ENCODE peak calls at places on chromosomes 4 and X, in ten cellular contexts. I, C, O, Y, S, P, R, Z, J and V are unnamed samples.

GRCh38 chr4:187059895-187060294 is 336.2 kb upstream of the FAT1 start:
- DNase-seq in I (no peak), C (no peak), O (no peak), Y (no peak), S (no peak), P (no peak), R (no peak), Z (no peak), J (no peak), V (no peak)

GRCh38 chr4:83248486-83248885 is 36.1 kb downstream of the COQ2 start:
- DNase-seq in I (no peak), C (no peak), O (no peak), Y (no peak), S (no peak), P (no peak), R (no peak), Z (no peak), J (no peak), V (no peak)

GRCh38 chr4:74181225-74181624 is 23.3 kb downstream of the MTHFD2L start:
- DNase-seq in I (no peak), C (no peak), O (no peak), Y (no peak), S (no peak), P (peak), R (no peak), Z (no peak), J (no peak), V (no peak)

GRCh38 chrX:37816766-37817165 is 30.6 kb downstream of the DYNLT3 start:
- DNase-seq in I (no peak), C (no peak), O (no peak), Y (no peak), S (no peak), P (no peak), R (no peak), Z (no peak), J (no peak), V (no peak)

GRCh38 chr4:24781999-24782745 is 13.2 kb upstream of the SOD3 start:
- DNase-seq in I (no peak), C (no peak), O (no peak), Y (no peak), S (no peak), P (no peak), R (no peak), Z (no peak), J (no peak), V (no peak)

GRCh38 chr4:32884198-32884597 is 2164.0 kb downstream of the PCDH7 start:
- DNase-seq in I (no peak), C (no peak), O (no peak), Y (no peak), S (no peak), P (peak), R (no peak), Z (no peak), J (no peak), V (no peak)

GRCh38 chr4:127249767-127250108 is 383.0 kb upstream of the INTU start:
- DNase-seq in I (no peak), C (no peak), O (no peak), Y (no peak), S (no peak), P (no peak), R (no peak), Z (no peak), J (no peak), V (no peak)

GRCh38 chr4:21366312-21366711 is 582.3 kb downstream of the KCNIP4 start:
- DNase-seq in I (no peak), C (no peak), O (no peak), Y (no peak), S (no peak), P (no peak), R (no peak), Z (no peak), J (no peak), V (no peak)

GRCh38 chrX:98029861-98030260 is 1146.2 kb downstream of the RPA4 start:
- DNase-seq in I (no peak), C (no peak), O (no peak), Y (no peak), S (no peak), P (no peak), R (no peak), Z (no peak), J (no peak), V (no peak)

GRCh38 chr4:138919094-138919936 is 96.3 kb upstream of the NOCT start:
- DNase-seq in I (peak), C (peak), O (peak), Y (peak), S (peak), P (peak), R (no peak), Z (peak), J (peak), V (peak)

GRCh38 chr4:11230888-11231287 is 197.8 kb downstream of the HS3ST1 start:
- DNase-seq in I (no peak), C (no peak), O (no peak), Y (no peak), S (peak), P (no peak), R (no peak), Z (no peak), J (no peak), V (no peak)

GRCh38 chr4:32987111-32987510 is 2266.9 kb downstream of the PCDH7 start:
- DNase-seq in I (no peak), C (no peak), O (no peak), Y (no peak), S (no peak), P (no peak), R (no peak), Z (no peak), J (no peak), V (no peak)

GRCh38 chr4:8376361-8377102 is 64.0 kb downstream of the ACOX3 start:
- DNase-seq in I (no peak), C (no peak), O (no peak), Y (no peak), S (no peak), P (no peak), R (no peak), Z (no peak), J (no peak), V (no peak)

GRCh38 chr4:91488946-91489345 is 814.8 kb upstream of the GRID2 start:
- DNase-seq in I (no peak), C (no peak), O (no peak), Y (no peak), S (no peak), P (no peak), R (no peak), Z (no peak), J (no peak), V (no peak)

GRCh38 chrX:67636532-67636931 is 92.7 kb downstream of the AR start:
- DNase-seq in I (no peak), C (no peak), O (no peak), Y (no peak), S (no peak), P (peak), R (no peak), Z (no peak), J (no peak), V (no peak)

GRCh38 chr4:163484906-163485305 is 9.6 kb upstream of the TMA16 start:
- DNase-seq in I (peak), C (no peak), O (peak), Y (no peak), S (peak), P (peak), R (peak), Z (no peak), J (peak), V (peak)

GRCh38 chrX:13764765-13765164 is 30.2 kb downstream of the OFD1 start:
- DNase-seq in I (no peak), C (no peak), O (no peak), Y (no peak), S (peak), P (peak), R (no peak), Z (no peak), J (no peak), V (no peak)

GRCh38 chrX:7596822-7597221 is 246.1 kb upstream of the VCX start:
- DNase-seq in I (no peak), C (no peak), O (no peak), Y (no peak), S (no peak), P (no peak), R (no peak), Z (no peak), J (no peak), V (no peak)

GRCh38 chr4:30828290-30828926 is 108.2 kb downstream of the PCDH7 start:
- DNase-seq in I (no peak), C (no peak), O (no peak), Y (no peak), S (no peak), P (peak), R (no peak), Z (no peak), J (peak), V (no peak)

GRCh38 chr4:46933686-46934085 is 24.6 kb upstream of the COX7B2 start:
- DNase-seq in I (no peak), C (no peak), O (no peak), Y (no peak), S (no peak), P (no peak), R (no peak), Z (no peak), J (no peak), V (no peak)

GRCh38 chrX:12011075-12011474 is 127.2 kb upstream of the FRMPD4 start:
- DNase-seq in I (no peak), C (no peak), O (no peak), Y (no peak), S (no peak), P (no peak), R (no peak), Z (no peak), J (no peak), V (no peak)

GRCh38 chr4:101037249-101037648 is 310.1 kb downstream of the PPP3CA start:
- DNase-seq in I (no peak), C (no peak), O (no peak), Y (no peak), S (no peak), P (peak), R (no peak), Z (peak), J (peak), V (no peak)

GRCh38 chr4:176671532-176671931 is 121.2 kb downstream of the VEGFC start:
- DNase-seq in I (no peak), C (no peak), O (no peak), Y (no peak), S (no peak), P (peak), R (no peak), Z (no peak), J (no peak), V (no peak)

GRCh38 chr4:129641179-129641578 is 545.2 kb downstream of the C4orf33 start:
- DNase-seq in I (peak), C (no peak), O (peak), Y (peak), S (peak), P (peak), R (peak), Z (peak), J (peak), V (peak)

GRCh38 chr4:103306870-103307345 is 108.8 kb upstream of the CENPE start:
- DNase-seq in I (no peak), C (no peak), O (no peak), Y (no peak), S (peak), P (no peak), R (no peak), Z (no peak), J (no peak), V (peak)

GRCh38 chr4:154982187-154983047 is 201.3 kb downstream of the RBM46 start:
- DNase-seq in I (peak), C (peak), O (peak), Y (peak), S (peak), P (peak), R (peak), Z (peak), J (peak), V (peak)

GRCh38 chr4:7041851-7042696 is 1.1 kb upstream of the TADA2B start:
- DNase-seq in I (no peak), C (peak), O (peak), Y (peak), S (peak), P (no peak), R (no peak), Z (no peak), J (no peak), V (peak)

GRCh38 chrX:102651242-102651967 is at the start of gene GPRASP1:
- DNase-seq in I (no peak), C (peak), O (peak), Y (peak), S (peak), P (peak), R (peak), Z (no peak), J (no peak), V (peak)

GRCh38 chrX:139720136-139720535 is 12.2 kb upstream of the MCF2 start:
- DNase-seq in I (no peak), C (no peak), O (no peak), Y (peak), S (peak), P (peak), R (no peak), Z (peak), J (no peak), V (no peak)

GRCh38 chr4:54495641-54496040 is 162.1 kb upstream of the KIT start:
- DNase-seq in I (no peak), C (no peak), O (no peak), Y (no peak), S (no peak), P (no peak), R (no peak), Z (no peak), J (no peak), V (no peak)

GRCh38 chr4:107742791-107743190 is 22.8 kb upstream of the PAPSS1 start:
- DNase-seq in I (no peak), C (no peak), O (no peak), Y (no peak), S (no peak), P (no peak), R (no peak), Z (no peak), J (no peak), V (no peak)

GRCh38 chr4:107737470-107737869 is 17.4 kb upstream of the PAPSS1 start:
- DNase-seq in I (no peak), C (no peak), O (no peak), Y (no peak), S (no peak), P (peak), R (no peak), Z (no peak), J (no peak), V (no peak)

GRCh38 chr4:107740950-107741701 is 21.1 kb upstream of the PAPSS1 start:
- DNase-seq in I (no peak), C (peak), O (no peak), Y (peak), S (no peak), P (peak), R (no peak), Z (peak), J (no peak), V (no peak)

GRCh38 chr4:107742196-107742595 is 22.2 kb upstream of the PAPSS1 start:
- DNase-seq in I (no peak), C (no peak), O (no peak), Y (no peak), S (no peak), P (no peak), R (no peak), Z (no peak), J (no peak), V (no peak)

DNA sequence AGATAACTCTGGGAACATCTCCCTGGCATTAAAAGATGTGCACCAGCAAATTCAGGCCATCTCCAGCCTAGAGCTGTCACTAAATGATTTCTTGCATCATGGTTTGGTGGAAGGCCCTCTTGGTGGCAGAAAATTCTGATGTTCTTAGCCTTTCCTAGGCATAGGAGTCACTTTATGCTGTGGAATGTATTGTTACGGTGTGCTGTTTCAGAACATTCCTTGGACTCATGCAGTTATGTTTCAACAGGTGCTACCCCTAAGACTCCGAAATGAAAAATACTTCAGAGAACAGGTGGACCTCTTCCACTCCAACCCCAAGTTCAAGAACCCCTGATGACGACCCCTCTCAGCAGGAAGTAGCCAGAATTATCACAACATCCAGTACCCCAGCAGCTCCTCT is 20.3 kb upstream of the PAPSS1 start:
- DNase-seq in I (no peak), C (no peak), O (no peak), Y (no peak), S (peak), P (peak), R (no peak), Z (no peak), J (no peak), V (no peak)
- TF ChIP-seq CTCF in I (peak), C (no peak), O (no peak), Y (no peak), S (peak), P (peak), R (no peak), Z (peak), J (peak), V (peak)

DNA sequence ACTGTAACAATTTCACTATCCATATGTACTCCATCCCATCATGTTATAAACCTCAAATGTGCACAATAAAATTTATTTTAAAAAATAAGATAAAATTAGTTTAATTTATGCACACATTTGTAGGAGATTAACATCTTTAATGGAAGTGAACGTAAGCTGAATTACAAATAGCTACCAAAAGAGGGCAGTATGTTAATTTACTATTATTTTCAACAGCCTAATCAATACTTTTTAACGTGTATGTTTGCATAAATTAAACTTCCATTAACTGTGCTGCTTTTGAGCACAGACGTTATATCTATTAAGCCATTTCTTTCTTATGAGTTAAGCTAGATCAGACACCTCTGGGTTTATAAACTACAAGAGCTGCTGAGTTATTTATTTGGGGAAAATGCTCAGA is 56.5 kb upstream of the PHKA2 start:
- DNase-seq in I (no peak), C (no peak), O (no peak), Y (no peak), S (no peak), P (no peak), R (no peak), Z (no peak), J (peak), V (no peak)
- TF ChIP-seq CTCF in I (peak), C (peak), O (peak), Y (peak), S (peak), P (no peak), R (peak), Z (no peak), J (no peak), V (peak)

GRCh38 chr4:152316969-152317368 is 218.9 kb downstream of the FBXW7 start:
- DNase-seq in I (peak), C (no peak), O (no peak), Y (no peak), S (no peak), P (peak), R (no peak), Z (no peak), J (no peak), V (no peak)
- TF ChIP-seq CTCF in I (no peak), C (no peak), O (no peak), Y (no peak), S (no peak), P (no peak), R (no peak), Z (no peak), J (no peak), V (no peak)

GRCh38 chrX:51917600-51917999 is 24.2 kb downstream of the MAGED1 start:
- DNase-seq in I (no peak), C (no peak), O (no peak), Y (no peak), S (no peak), P (no peak), R (no peak), Z (no peak), J (no peak), V (no peak)

DNA sequence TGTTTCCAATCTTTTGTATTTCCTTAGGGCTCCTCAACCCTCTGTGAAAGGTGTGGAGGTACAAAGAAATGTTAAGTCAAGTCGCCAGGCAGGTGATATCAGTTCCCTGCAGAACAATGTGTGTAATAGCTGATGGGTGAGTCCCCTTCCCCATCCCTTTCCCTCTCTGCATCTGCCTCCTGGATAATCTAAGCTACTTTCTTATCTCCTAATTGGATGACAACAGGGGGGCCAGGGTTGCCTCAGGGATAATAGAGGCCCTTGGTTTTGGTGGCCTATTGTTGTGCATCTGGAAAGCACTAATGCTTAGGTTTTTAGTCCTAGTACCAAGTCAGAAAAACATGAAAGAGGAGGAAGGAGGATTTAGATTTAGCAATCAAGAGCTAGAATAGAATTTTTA is 29.1 kb downstream of the MAGED1 start:
- DNase-seq in I (no peak), C (no peak), O (no peak), Y (no peak), S (peak), P (no peak), R (no peak), Z (no peak), J (no peak), V (no peak)
- TF ChIP-seq CTCF in I (no peak), C (no peak), O (no peak), Y (no peak), S (no peak), P (no peak), R (no peak), Z (no peak), J (no peak), V (no peak)

GRCh38 chrX:56728321-56728720 is 722 bp upstream of the NBDY start:
- DNase-seq in I (no peak), C (no peak), O (no peak), Y (no peak), S (no peak), P (peak), R (no peak), Z (no peak), J (no peak), V (no peak)

GRCh38 chrX:56729152-56729557 is at the start of gene NBDY:
- DNase-seq in I (no peak), C (no peak), O (peak), Y (peak), S (peak), P (peak), R (peak), Z (no peak), J (no peak), V (peak)

GRCh38 chrX:56728752-56729151 is 291 bp upstream of the NBDY start:
- DNase-seq in I (no peak), C (no peak), O (no peak), Y (peak), S (no peak), P (peak), R (peak), Z (no peak), J (no peak), V (no peak)

GRCh38 chrX:56727531-56727930 is 1.5 kb upstream of the NBDY start:
- DNase-seq in I (no peak), C (no peak), O (no peak), Y (no peak), S (no peak), P (no peak), R (no peak), Z (no peak), J (no peak), V (no peak)

GRCh38 chrX:56726609-56727008 is 2.4 kb upstream of the NBDY start:
- DNase-seq in I (no peak), C (no peak), O (peak), Y (peak), S (peak), P (peak), R (no peak), Z (no peak), J (no peak), V (no peak)
- TF ChIP-seq CTCF in I (peak), C (peak), O (peak), Y (peak), S (peak), P (peak), R (peak), Z (peak), J (peak), V (peak)

DNA sequence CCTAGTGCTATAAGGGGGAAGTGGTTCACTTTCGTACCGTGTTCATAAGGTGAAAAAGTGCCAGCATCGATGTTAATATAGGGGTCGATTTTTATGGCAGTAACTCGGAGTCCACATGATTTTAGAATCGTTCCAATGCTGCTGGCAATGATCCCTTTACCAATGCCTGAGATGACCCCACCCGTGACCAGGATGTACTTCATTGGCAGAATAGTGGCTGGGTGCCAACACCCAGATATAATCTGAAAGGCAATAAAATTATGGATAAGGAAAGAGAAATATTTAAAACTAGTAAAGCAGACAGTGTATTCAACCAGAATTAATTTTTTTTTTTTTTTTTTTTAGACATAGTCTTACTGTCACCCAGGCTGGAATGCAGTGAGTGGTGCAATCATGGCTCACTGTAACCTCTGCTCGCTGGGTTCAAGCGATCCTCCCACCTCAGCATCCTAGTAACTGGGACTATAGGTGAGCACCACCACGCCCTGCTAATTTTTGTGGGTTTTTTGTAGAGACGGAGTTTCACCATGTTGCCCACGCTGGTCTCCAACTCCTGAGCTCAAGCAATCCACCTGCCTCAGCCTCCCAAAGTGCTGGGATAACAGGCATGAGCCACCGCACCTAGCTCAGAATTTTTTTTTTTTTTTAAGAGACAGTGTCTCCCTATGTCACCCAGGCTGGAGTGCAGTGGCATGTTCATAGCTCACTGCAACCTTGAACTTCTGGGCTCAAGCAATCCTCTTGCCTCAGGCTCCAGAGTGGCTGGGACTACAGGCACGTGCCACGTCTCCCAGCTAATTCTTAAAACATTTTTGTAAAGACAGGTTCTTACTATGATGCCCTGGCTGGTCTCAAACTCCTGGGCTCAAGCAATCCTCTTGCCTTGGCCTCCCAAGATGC is 9.5 kb downstream of the CTPS2 start:
- DNase-seq in I (no peak), C (no peak), O (no peak), Y (peak), S (no peak), P (no peak), R (no peak), Z (no peak), J (no peak), V (no peak)
- TF ChIP-seq CTCF in I (no peak), C (no peak), O (no peak), Y (no peak), S (no peak), P (no peak), R (no peak), Z (no peak), J (no peak), V (no peak)